ENCODE peak calls at places on chromosomes 13 and 19, in four cellular contexts. T is HCT116, L is H1, C is HepG2. A is an unnamed sample.

GRCh38 chr13:77691871-77692270 is 5.6 kb upstream of the SLAIN1 start:
- DNase-seq in T (no peak), C (no peak), L (no peak), A (no peak)

GRCh38 chr13:110491869-110492268 is 69.7 kb downstream of the RAB20 start:
- DNase-seq in C (no peak), T (no peak), L (no peak), A (no peak)

GRCh38 chr13:100269837-100270236 is 180.9 kb downstream of the PCCA start:
- DNase-seq in L (no peak), C (no peak), T (no peak), A (no peak)

GRCh38 chr13:97318532-97318931 is 96.4 kb downstream of the MBNL2 start:
- DNase-seq in T (no peak), L (no peak), C (no peak), A (no peak)

GRCh38 chr19:42250666-42251531 is 4.0 kb downstream of the ERF start:
- DNase-seq in C (no peak), L (no peak), T (no peak), A (no peak)

GRCh38 chr13:28539625-28540286 is 44.8 kb upstream of the FLT1 start:
- DNase-seq in T (no peak), L (no peak), C (no peak), A (no peak)

GRCh38 chr13:28631792-28632191 is 27.1 kb upstream of the POMP start:
- DNase-seq in L (no peak), T (no peak), C (no peak), A (no peak)

GRCh38 chr13:19179916-19180315 is 1.7 kb downstream of the TUBA3C start:
- DNase-seq in L (no peak), C (no peak), T (no peak), A (no peak)

GRCh38 chr13:69970521-69970920 is 137.1 kb upstream of the ATXN8OS start:
- DNase-seq in T (no peak), L (peak), C (no peak), A (no peak)

GRCh38 chr13:114151031-114151430 is 18.6 kb upstream of the RASA3 start:
- DNase-seq in T (no peak), C (no peak), L (no peak), A (no peak)

GRCh38 chr19:44942067-44942571 is at the start of gene APOC4:
- DNase-seq in C (no peak), L (no peak), T (no peak), A (peak)

GRCh38 chr19:39403331-39404312 is 3.0 kb upstream of the ZFP36 start:
- DNase-seq in L (peak), T (peak), C (no peak), A (peak)

GRCh38 chr13:98180092-98180491 is 3.0 kb upstream of the RNF113B start:
- DNase-seq in C (no peak), T (no peak), L (no peak), A (no peak)

GRCh38 chr13:95481051-95481775 is 71.3 kb upstream of the CLDN10 start:
- DNase-seq in T (no peak), L (no peak), C (no peak), A (no peak)

DNA sequence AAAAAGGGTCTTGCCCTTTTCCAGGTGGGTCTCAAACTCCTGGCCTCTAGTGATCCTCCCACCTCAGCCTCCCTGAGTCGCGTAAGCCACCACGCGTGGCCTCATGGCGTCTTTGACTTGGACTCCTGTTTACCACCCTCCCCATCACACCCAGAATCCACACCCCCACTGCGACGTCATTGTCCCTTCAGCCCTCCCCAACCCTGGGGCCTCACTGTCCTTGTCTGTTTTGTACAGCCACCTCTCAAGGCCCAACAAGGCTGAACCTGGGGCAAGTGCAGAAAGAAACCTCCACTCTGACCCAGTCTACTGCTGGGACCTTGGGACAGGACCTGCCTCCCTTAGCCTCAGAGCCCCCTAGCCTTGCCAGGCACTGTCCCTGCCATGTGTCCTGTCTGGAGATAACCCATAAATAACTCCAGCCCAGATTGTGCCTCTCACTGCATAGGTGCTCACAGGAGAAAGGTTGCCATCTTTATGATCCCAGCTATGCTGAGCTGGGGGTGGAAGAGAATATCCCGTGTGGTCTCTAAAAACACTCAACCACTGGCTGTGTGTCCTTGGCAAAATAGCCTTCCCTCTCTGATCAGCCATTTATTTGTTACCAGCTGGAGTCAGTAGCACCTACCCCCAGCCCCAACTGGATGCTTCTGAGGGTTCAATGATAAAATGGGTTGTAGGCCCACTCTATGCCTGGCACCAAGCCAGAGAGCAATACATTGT is 1.8 kb upstream of the IFI30 start:
- DNase-seq in C (no peak), T (no peak), L (no peak), A (no peak)
- TF ChIP-seq FOSL1 in C (no peak), T (no peak), L (no peak), A (no peak)

DNA sequence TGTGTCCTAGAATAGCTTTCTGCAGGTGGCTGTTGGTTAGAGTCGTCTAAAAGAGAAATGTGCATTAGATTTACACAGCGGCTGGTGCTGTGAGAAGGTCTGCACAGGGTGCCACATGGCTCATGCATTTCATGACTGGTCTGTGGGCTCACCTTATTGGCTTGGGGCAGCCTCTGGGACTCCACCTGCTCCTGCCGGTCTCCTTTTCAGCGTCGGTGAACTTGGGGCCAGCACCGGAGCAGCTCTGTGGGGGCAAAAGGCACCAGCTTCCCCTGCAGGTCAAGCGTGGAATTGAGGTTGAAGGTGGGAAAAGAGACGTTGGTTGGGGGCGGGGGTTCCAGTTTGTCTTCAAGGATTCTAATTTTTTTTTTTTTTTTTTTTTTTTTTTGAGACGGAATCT is 3.1 kb upstream of the PNMA8C start:
- DNase-seq in T (no peak), C (no peak), L (no peak), A (peak)
- TF ChIP-seq FOSL1 in T (no peak), C (no peak), L (no peak), A (no peak)

DNA sequence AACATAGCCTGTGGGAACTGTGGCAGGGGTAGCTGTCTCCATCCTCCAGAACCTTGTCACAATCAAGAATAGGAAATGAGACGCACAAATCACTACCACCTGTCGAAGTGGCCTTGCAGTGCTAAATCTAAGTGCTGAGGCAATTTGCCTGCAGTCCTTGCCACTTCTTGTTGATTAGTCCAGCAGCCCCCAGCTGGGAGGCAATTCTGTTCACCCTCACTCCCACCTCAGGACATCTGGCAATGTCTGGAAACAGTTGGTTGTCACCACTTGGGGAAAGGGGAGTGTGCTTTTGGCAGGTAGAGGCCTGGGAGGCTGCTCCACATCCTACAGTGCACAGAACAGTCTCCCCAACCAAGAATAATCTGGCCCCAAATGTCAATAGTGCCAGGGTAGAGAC is 10.7 kb downstream of the RFX2 start:
- DNase-seq in L (no peak), T (no peak), C (no peak), A (no peak)
- TF ChIP-seq FOSL1 in L (no peak), T (no peak), C (no peak), A (no peak)

DNA sequence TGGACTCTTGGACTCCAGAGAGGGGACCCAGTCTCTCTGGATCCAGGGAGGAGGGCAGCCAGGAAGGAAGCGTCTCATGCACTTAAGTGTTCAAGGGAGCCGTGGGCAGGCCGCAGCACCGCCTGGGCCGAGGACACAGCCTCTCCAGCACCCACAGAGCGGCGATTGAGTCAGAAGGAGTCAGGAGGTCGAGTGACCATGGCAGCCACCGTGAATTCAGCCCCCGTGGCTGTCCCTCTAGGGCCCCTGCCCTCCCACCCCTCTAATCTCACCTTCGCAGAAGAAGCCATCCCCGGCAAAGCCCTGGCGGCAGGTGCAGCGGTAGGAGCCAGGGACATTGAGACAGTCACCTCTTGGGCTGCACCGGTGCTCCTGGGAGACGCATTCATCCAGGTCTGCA is 38.0 kb downstream of the FBN3 start:
- DNase-seq in L (no peak), T (no peak), C (no peak), A (no peak)
- TF ChIP-seq FOSL1 in L (no peak), T (no peak), C (no peak), A (no peak)

DNA sequence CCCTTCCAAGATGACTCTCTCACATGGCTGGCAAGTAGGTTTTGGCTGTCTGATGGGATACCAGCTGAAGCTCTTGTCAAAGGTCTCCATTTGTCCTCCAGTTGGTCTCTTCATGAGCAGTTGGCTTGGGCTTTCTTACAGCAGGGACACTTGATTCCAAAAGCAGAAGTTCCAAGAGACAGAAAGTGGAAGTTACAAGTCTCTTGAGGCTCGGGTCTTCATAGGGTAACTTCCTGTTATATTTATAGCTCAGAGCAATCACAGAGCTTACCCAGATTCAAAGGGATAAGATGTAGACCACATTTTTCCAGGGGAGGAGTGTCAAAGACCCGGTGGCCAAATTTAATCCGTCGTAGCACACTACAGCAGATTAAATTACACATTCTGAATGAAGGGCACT is 440.0 kb downstream of the RFC3 start:
- DNase-seq in T (no peak), C (no peak), L (no peak), A (no peak)
- TF ChIP-seq FOSL1 in T (no peak), C (no peak), L (no peak), A (no peak)

GRCh38 chr19:37946132-37946531 is 39.1 kb downstream of the SIPA1L3 start:
- DNase-seq in L (no peak), C (no peak), T (no peak), A (no peak)

GRCh38 chr19:37947778-37948177 is 40.8 kb downstream of the SIPA1L3 start:
- DNase-seq in C (no peak), L (no peak), T (no peak), A (no peak)

GRCh38 chr19:37941820-37942515 is 35.0 kb downstream of the SIPA1L3 start:
- DNase-seq in L (no peak), T (no peak), C (peak), A (no peak)

GRCh38 chr19:37942516-37942902 is 35.5 kb downstream of the SIPA1L3 start:
- DNase-seq in L (no peak), T (no peak), C (no peak), A (no peak)

GRCh38 chr19:37943480-37943879 is 36.5 kb downstream of the SIPA1L3 start:
- DNase-seq in T (no peak), L (no peak), C (no peak), A (peak)
- TF ChIP-seq FOSL1 in T (no peak), L (no peak), C (no peak), A (no peak)

DNA sequence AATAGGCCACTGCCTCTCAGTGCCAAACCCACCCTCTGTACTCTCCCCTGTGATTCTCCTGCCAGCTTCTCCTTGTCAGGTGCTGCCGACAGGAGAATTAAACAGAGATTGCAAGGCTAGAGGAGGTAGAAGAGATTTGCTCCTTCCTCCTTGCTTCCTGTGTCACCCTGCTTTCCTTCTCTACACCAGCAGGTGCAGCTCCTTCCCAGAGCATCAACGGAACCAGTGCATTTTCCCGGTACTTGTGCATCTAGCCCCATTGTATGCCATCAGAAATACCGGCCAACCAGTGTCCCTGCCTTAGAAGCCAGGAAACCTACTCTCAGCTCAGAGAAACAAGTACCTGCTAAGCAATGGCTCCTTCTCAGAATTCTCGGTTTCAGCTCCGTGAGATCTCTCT is 253.2 kb downstream of the SUCLA2 start:
- DNase-seq in L (no peak), T (no peak), C (no peak), A (no peak)
- TF ChIP-seq FOSL1 in L (no peak), T (no peak), C (no peak), A (no peak)